ENCODE peak calls at places on chromosomes 13 and 19, in eight cellular contexts. One of them, this sample, is unnamed.

GRCh38 chr19:4504874-4505569 is 13.3 kb downstream of the PLIN4 start:
- DNase-seq in ovary: peak; percentile 15
- DNase-seq in SK-N-SH: no peak
- DNase-seq in heart right ventricle: no peak
- DNase-seq in cardiac fibroblast: no peak
- DNase-seq in mucosa of descending colon: no peak
- DNase-seq in thoracic aorta: no peak
- DNase-seq in Peyer's patch: no peak
- DNase-seq in this sample: no peak

GRCh38 chr13:98384739-98385138 is 192.2 kb downstream of the STK24 start:
- DNase-seq in ovary: no peak
- DNase-seq in SK-N-SH: no peak
- DNase-seq in thoracic aorta: no peak
- DNase-seq in heart right ventricle: no peak
- DNase-seq in mucosa of descending colon: no peak
- DNase-seq in Peyer's patch: no peak
- DNase-seq in cardiac fibroblast: peak; percentile 61
- DNase-seq in this sample: no peak

GRCh38 chr19:1267441-1268391 is 1.4 kb upstream of the CIRBP start:
- DNase-seq in ovary: peak; percentile 67
- DNase-seq in heart right ventricle: no peak
- DNase-seq in SK-N-SH: no peak
- DNase-seq in Peyer's patch: no peak
- DNase-seq in mucosa of descending colon: peak; percentile 57
- DNase-seq in cardiac fibroblast: peak; percentile 16
- DNase-seq in thoracic aorta: no peak
- DNase-seq in this sample: no peak

GRCh38 chr19:14116918-14117578 is 514 bp downstream of the PRKACA start:
- DNase-seq in ovary: peak; percentile 62
- DNase-seq in thoracic aorta: no peak
- DNase-seq in cardiac fibroblast: no peak
- DNase-seq in SK-N-SH: peak; percentile 47
- DNase-seq in mucosa of descending colon: peak; percentile 64
- DNase-seq in Peyer's patch: no peak
- DNase-seq in heart right ventricle: peak; percentile 49
- DNase-seq in this sample: no peak

GRCh38 chr13:73715114-73715909 is 418.9 kb downstream of the KLF12 start:
- DNase-seq in thoracic aorta: no peak
- DNase-seq in cardiac fibroblast: no peak
- DNase-seq in ovary: no peak
- DNase-seq in Peyer's patch: peak; percentile 25
- DNase-seq in mucosa of descending colon: no peak
- DNase-seq in SK-N-SH: no peak
- DNase-seq in heart right ventricle: no peak
- DNase-seq in this sample: no peak

GRCh38 chr13:28147489-28147888 is 9.1 kb downstream of the PAN3 start:
- DNase-seq in thoracic aorta: no peak
- DNase-seq in Peyer's patch: no peak
- DNase-seq in heart right ventricle: no peak
- DNase-seq in cardiac fibroblast: peak; percentile 14
- DNase-seq in SK-N-SH: no peak
- DNase-seq in ovary: no peak
- DNase-seq in mucosa of descending colon: no peak
- DNase-seq in this sample: no peak

GRCh38 chr19:46392252-46392801 is 21.0 kb downstream of the CCDC8 start:
- DNase-seq in heart right ventricle: no peak
- DNase-seq in thoracic aorta: no peak
- DNase-seq in mucosa of descending colon: peak; percentile 21
- DNase-seq in Peyer's patch: no peak
- DNase-seq in cardiac fibroblast: peak; percentile 78
- DNase-seq in ovary: no peak
- DNase-seq in SK-N-SH: no peak
- DNase-seq in this sample: no peak

GRCh38 chr19:13091400-13092161 is 11.1 kb downstream of the LYL1 start:
- DNase-seq in ovary: peak; percentile 86
- DNase-seq in cardiac fibroblast: peak; percentile 92
- DNase-seq in thoracic aorta: peak; percentile 73
- DNase-seq in mucosa of descending colon: no peak
- DNase-seq in Peyer's patch: no peak
- DNase-seq in SK-N-SH: peak; percentile 91
- DNase-seq in heart right ventricle: peak; percentile 64
- DNase-seq in this sample: no peak

GRCh38 chr19:29569038-29569911 is 36.8 kb upstream of the POP4 start:
- DNase-seq in Peyer's patch: no peak
- DNase-seq in SK-N-SH: no peak
- DNase-seq in cardiac fibroblast: no peak
- DNase-seq in mucosa of descending colon: no peak
- DNase-seq in ovary: no peak
- DNase-seq in heart right ventricle: no peak
- DNase-seq in thoracic aorta: no peak
- DNase-seq in this sample: no peak

GRCh38 chr19:45322311-45322710 is 364 bp downstream of the CKM start:
- DNase-seq in heart right ventricle: no peak
- DNase-seq in Peyer's patch: no peak
- DNase-seq in SK-N-SH: no peak
- DNase-seq in cardiac fibroblast: no peak
- DNase-seq in ovary: no peak
- DNase-seq in mucosa of descending colon: no peak
- DNase-seq in thoracic aorta: no peak
- DNase-seq in this sample: no peak

GRCh38 chr13:111031531-111031961 is 83.6 kb upstream of the ARHGEF7 start:
- DNase-seq in thoracic aorta: no peak
- DNase-seq in SK-N-SH: no peak
- DNase-seq in cardiac fibroblast: peak; percentile 70
- DNase-seq in Peyer's patch: no peak
- DNase-seq in heart right ventricle: no peak
- DNase-seq in ovary: no peak
- DNase-seq in mucosa of descending colon: no peak
- DNase-seq in this sample: no peak

GRCh38 chr13:45658586-45659235 is 43.2 kb upstream of the ERICH6B start:
- DNase-seq in heart right ventricle: no peak
- DNase-seq in mucosa of descending colon: no peak
- DNase-seq in ovary: no peak
- DNase-seq in cardiac fibroblast: peak; percentile 33
- DNase-seq in SK-N-SH: no peak
- DNase-seq in Peyer's patch: no peak
- DNase-seq in thoracic aorta: no peak
- DNase-seq in this sample: no peak

GRCh38 chr13:98295371-98295770 is 118.3 kb upstream of the RNF113B start:
- DNase-seq in ovary: no peak
- DNase-seq in Peyer's patch: no peak
- DNase-seq in cardiac fibroblast: peak; percentile 37
- DNase-seq in mucosa of descending colon: no peak
- DNase-seq in thoracic aorta: no peak
- DNase-seq in SK-N-SH: no peak
- DNase-seq in heart right ventricle: no peak
- DNase-seq in this sample: no peak

GRCh38 chr13:102317593-102317992 is 84.3 kb downstream of the FGF14 start:
- DNase-seq in heart right ventricle: peak; percentile 78
- DNase-seq in cardiac fibroblast: peak; percentile 38
- DNase-seq in ovary: peak; percentile 81
- DNase-seq in thoracic aorta: peak; percentile 54
- DNase-seq in mucosa of descending colon: peak; percentile 51
- DNase-seq in SK-N-SH: peak; percentile 68
- DNase-seq in Peyer's patch: peak; percentile 17
- DNase-seq in this sample: no peak

GRCh38 chr13:35140831-35141230 is 198.8 kb downstream of the NBEA start:
- DNase-seq in cardiac fibroblast: no peak
- DNase-seq in SK-N-SH: no peak
- DNase-seq in mucosa of descending colon: no peak
- DNase-seq in heart right ventricle: no peak
- DNase-seq in ovary: no peak
- DNase-seq in Peyer's patch: no peak
- DNase-seq in thoracic aorta: no peak
- DNase-seq in this sample: no peak

GRCh38 chr13:101139076-101139475 is 277.2 kb downstream of the NALCN start:
- DNase-seq in cardiac fibroblast: peak; percentile 48
- DNase-seq in mucosa of descending colon: no peak
- DNase-seq in Peyer's patch: no peak
- DNase-seq in SK-N-SH: no peak
- DNase-seq in thoracic aorta: no peak
- DNase-seq in ovary: no peak
- DNase-seq in heart right ventricle: no peak
- DNase-seq in this sample: no peak

GRCh38 chr19:5407356-5407755 is 47.9 kb upstream of the ZNRF4 start:
- DNase-seq in ovary: no peak
- DNase-seq in heart right ventricle: no peak
- DNase-seq in Peyer's patch: no peak
- DNase-seq in mucosa of descending colon: no peak
- DNase-seq in cardiac fibroblast: peak; percentile 46
- DNase-seq in thoracic aorta: no peak
- DNase-seq in SK-N-SH: peak; percentile 69
- DNase-seq in this sample: no peak

GRCh38 chr19:2150794-2151338 is 500 bp downstream of the AP3D1 start:
- DNase-seq in thoracic aorta: no peak
- DNase-seq in cardiac fibroblast: no peak
- DNase-seq in ovary: peak; percentile 38
- DNase-seq in Peyer's patch: peak; percentile 26
- DNase-seq in heart right ventricle: peak; percentile 34
- DNase-seq in SK-N-SH: no peak
- DNase-seq in mucosa of descending colon: peak; percentile 61
- DNase-seq in this sample: no peak

GRCh38 chr13:94712812-94713555 is 639 bp upstream of the SOX21 start:
- DNase-seq in ovary: no peak
- DNase-seq in mucosa of descending colon: no peak
- DNase-seq in Peyer's patch: no peak
- DNase-seq in thoracic aorta: no peak
- DNase-seq in heart right ventricle: no peak
- DNase-seq in cardiac fibroblast: peak; percentile 52
- DNase-seq in SK-N-SH: peak; percentile 76
- DNase-seq in this sample: no peak

GRCh38 chr13:113305208-113305607 is 8.2 kb downstream of the LAMP1 start:
- DNase-seq in mucosa of descending colon: no peak
- DNase-seq in SK-N-SH: no peak
- DNase-seq in ovary: no peak
- DNase-seq in heart right ventricle: no peak
- DNase-seq in Peyer's patch: no peak
- DNase-seq in cardiac fibroblast: peak; percentile 49
- DNase-seq in thoracic aorta: no peak
- DNase-seq in this sample: no peak

GRCh38 chr19:39951686-39952085 is 17.3 kb upstream of the FCGBP start:
- DNase-seq in mucosa of descending colon: no peak
- DNase-seq in SK-N-SH: no peak
- DNase-seq in cardiac fibroblast: peak; percentile 67
- DNase-seq in Peyer's patch: no peak
- DNase-seq in thoracic aorta: no peak
- DNase-seq in heart right ventricle: no peak
- DNase-seq in ovary: no peak
- DNase-seq in this sample: no peak

GRCh38 chr13:113209336-113209879 is at the start of gene CUL4A:
- DNase-seq in Peyer's patch: peak; percentile 67
- DNase-seq in ovary: peak; percentile 79
- DNase-seq in SK-N-SH: peak; percentile 90
- DNase-seq in cardiac fibroblast: peak; percentile 73
- DNase-seq in mucosa of descending colon: peak; percentile 91
- DNase-seq in thoracic aorta: no peak
- DNase-seq in heart right ventricle: peak; percentile 85
- DNase-seq in this sample: no peak

GRCh38 chr19:41991025-41991424 is 3.0 kb downstream of the ATP1A3 start:
- DNase-seq in mucosa of descending colon: no peak
- DNase-seq in Peyer's patch: no peak
- DNase-seq in heart right ventricle: peak; percentile 79
- DNase-seq in thoracic aorta: no peak
- DNase-seq in cardiac fibroblast: no peak
- DNase-seq in SK-N-SH: no peak
- DNase-seq in ovary: no peak
- DNase-seq in this sample: no peak

GRCh38 chr13:87942204-87942603 is 271.0 kb downstream of the SLITRK5 start:
- DNase-seq in ovary: no peak
- DNase-seq in Peyer's patch: no peak
- DNase-seq in heart right ventricle: no peak
- DNase-seq in mucosa of descending colon: no peak
- DNase-seq in thoracic aorta: no peak
- DNase-seq in SK-N-SH: no peak
- DNase-seq in cardiac fibroblast: no peak
- DNase-seq in this sample: no peak
- TF ChIP-seq CTCF in ovary: no peak
- TF ChIP-seq CTCF in Peyer's patch: no peak
- TF ChIP-seq CTCF in heart right ventricle: no peak
- TF ChIP-seq CTCF in mucosa of descending colon: no peak
- TF ChIP-seq CTCF in thoracic aorta: no peak
- TF ChIP-seq CTCF in SK-N-SH: no peak
- TF ChIP-seq CTCF in cardiac fibroblast: no peak
- TF ChIP-seq CTCF in this sample: no peak

DNA sequence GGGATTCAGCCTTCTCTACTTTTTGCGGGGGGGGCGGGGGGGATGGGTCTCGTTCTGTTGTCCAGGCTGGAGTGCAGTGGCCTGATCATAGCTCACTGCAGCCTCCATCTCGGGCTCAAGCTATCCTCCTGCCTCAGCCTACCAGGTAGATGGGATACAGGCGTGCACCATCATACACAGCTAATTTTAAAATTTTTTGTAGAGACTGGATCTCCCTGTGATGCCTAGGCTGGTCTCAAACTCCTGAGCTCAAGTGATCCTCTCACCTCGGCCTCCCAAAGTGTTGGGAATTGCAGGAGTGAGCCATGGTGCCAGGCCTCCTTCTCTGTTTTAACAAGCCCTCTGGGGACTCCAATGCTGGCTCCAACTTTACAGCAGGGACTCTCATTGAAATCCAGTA is 569 bp upstream of the ZNF792 start:
- DNase-seq in mucosa of descending colon: no peak
- DNase-seq in Peyer's patch: no peak
- DNase-seq in ovary: no peak
- DNase-seq in cardiac fibroblast: no peak
- DNase-seq in heart right ventricle: no peak
- DNase-seq in SK-N-SH: no peak
- DNase-seq in thoracic aorta: no peak
- DNase-seq in this sample: no peak
- H3K4me3 ChIP-seq in mucosa of descending colon: no peak overlapping the region
- H3K4me3 ChIP-seq in Peyer's patch: peak overlapping the region; percentile 79
- H3K4me3 ChIP-seq in ovary: no peak overlapping the region
- H3K4me3 ChIP-seq in cardiac fibroblast: no peak overlapping the region
- H3K4me3 ChIP-seq in heart right ventricle: peak overlapping the region; percentile 90
- H3K4me3 ChIP-seq in SK-N-SH: no peak overlapping the region
- H3K4me3 ChIP-seq in thoracic aorta: peak overlapping the region; percentile 97
- H3K4me3 ChIP-seq in this sample: no peak overlapping the region

GRCh38 chr13:103788061-103788652 is 721.9 kb upstream of the SLC10A2 start:
- DNase-seq in thoracic aorta: no peak
- DNase-seq in heart right ventricle: peak; percentile 21
- DNase-seq in Peyer's patch: no peak
- DNase-seq in mucosa of descending colon: no peak
- DNase-seq in ovary: no peak
- DNase-seq in SK-N-SH: no peak
- DNase-seq in cardiac fibroblast: no peak
- DNase-seq in this sample: no peak
- TF ChIP-seq CTCF in thoracic aorta: no peak
- TF ChIP-seq CTCF in heart right ventricle: peak; percentile 52
- TF ChIP-seq CTCF in Peyer's patch: no peak
- TF ChIP-seq CTCF in mucosa of descending colon: no peak
- TF ChIP-seq CTCF in ovary: no peak
- TF ChIP-seq CTCF in SK-N-SH: no peak
- TF ChIP-seq CTCF in cardiac fibroblast: peak; percentile 5
- TF ChIP-seq CTCF in this sample: no peak

DNA sequence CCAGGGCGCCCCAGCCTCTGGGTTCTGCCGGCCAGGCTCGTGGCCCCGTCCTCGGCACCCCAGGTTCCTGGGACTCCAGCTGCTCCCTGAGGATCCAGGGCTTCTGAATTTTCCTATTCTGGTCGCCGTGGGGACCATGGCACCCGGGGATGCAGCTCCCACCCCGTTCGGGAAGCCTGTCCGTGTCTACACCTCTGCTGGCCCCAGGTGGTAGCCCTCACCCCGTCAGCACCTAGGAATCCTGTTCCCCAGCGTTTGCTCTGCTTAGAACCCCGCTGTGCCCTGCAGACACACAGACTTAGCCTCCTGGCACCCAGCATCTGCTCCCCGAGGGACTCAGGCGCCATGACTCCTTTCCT is 960 bp downstream of the PPFIA3 start:
- DNase-seq in ovary: no peak
- DNase-seq in mucosa of descending colon: no peak
- DNase-seq in SK-N-SH: no peak
- DNase-seq in thoracic aorta: no peak
- DNase-seq in heart right ventricle: no peak
- DNase-seq in Peyer's patch: no peak
- DNase-seq in cardiac fibroblast: no peak
- DNase-seq in this sample: no peak
- H3K4me3 ChIP-seq in ovary: no peak overlapping the region
- H3K4me3 ChIP-seq in mucosa of descending colon: no peak overlapping the region
- H3K4me3 ChIP-seq in SK-N-SH: peak overlapping the region; percentile 69
- H3K4me3 ChIP-seq in thoracic aorta: peak overlapping the region; percentile 88
- H3K4me3 ChIP-seq in heart right ventricle: peak overlapping the region; percentile 67
- H3K4me3 ChIP-seq in Peyer's patch: peak overlapping the region; percentile 56
- H3K4me3 ChIP-seq in cardiac fibroblast: no peak overlapping the region
- H3K4me3 ChIP-seq in this sample: no peak overlapping the region

This sample was measured in AG04450.